ENCODE peak calls at places on chromosomes 2 and 18, in ten cellular contexts. N is uterus, V is tibial nerve, D is transverse colon, J is A549, C is HCT116, G is Peyer's patch, Y is sigmoid colon, K is stomach, W is ovary. T is an unnamed sample.

GRCh38 chr2:8567469-8568108 is 114.3 kb upstream of the ID2 start:
- DNase-seq in Y (peak), K (no peak), D (no peak), J (no peak), V (no peak), N (no peak), G (peak), C (no peak), W (no peak), T (no peak)

GRCh38 chr2:212052412-212053159 is 486.0 kb downstream of the ERBB4 start:
- DNase-seq in G (no peak), C (no peak), Y (no peak), N (no peak), V (no peak), D (no peak), K (no peak), W (no peak), J (no peak), T (peak)

GRCh38 chr2:183123117-183123958 is 905 bp upstream of the NUP35 start:
- DNase-seq in V (no peak), D (no peak), K (no peak), G (no peak), W (no peak), C (no peak), J (no peak), Y (no peak), N (no peak), T (no peak)

GRCh38 chr2:71742953-71743601 is 289.7 kb downstream of the DYSF start:
- DNase-seq in D (peak), G (no peak), N (peak), J (peak), Y (peak), C (peak), V (peak), K (no peak), W (peak), T (peak)

GRCh38 chr18:62881509-62882016 is 166.2 kb downstream of the PHLPP1 start:
- DNase-seq in Y (no peak), D (no peak), K (no peak), J (peak), V (no peak), G (no peak), W (no peak), N (no peak), C (peak), T (peak)

GRCh38 chr18:31657823-31658669 is 26.3 kb downstream of the B4GALT6 start:
- DNase-seq in D (no peak), Y (no peak), G (no peak), N (no peak), V (no peak), J (no peak), C (no peak), W (no peak), K (no peak), T (no peak)

GRCh38 chr18:54742654-54743053 is 85.6 kb upstream of the RAB27B start:
- DNase-seq in K (peak), W (peak), N (peak), Y (peak), G (peak), V (peak), J (peak), D (peak), C (no peak), T (peak)

GRCh38 chr18:68763082-68763481 is 34.8 kb upstream of the CCDC102B start:
- DNase-seq in C (no peak), N (no peak), V (no peak), G (no peak), Y (no peak), W (no peak), D (no peak), J (no peak), K (no peak), T (no peak)

GRCh38 chr2:151315381-151315903 is 26.0 kb upstream of the NMI start:
- DNase-seq in D (no peak), Y (peak), W (peak), V (no peak), C (no peak), K (no peak), G (no peak), N (peak), J (no peak), T (no peak)

GRCh38 chr2:157501026-157501425 is 57.1 kb upstream of the CYTIP start:
- DNase-seq in G (no peak), J (no peak), N (no peak), K (no peak), D (no peak), W (no peak), Y (no peak), C (no peak), V (no peak), T (no peak)

GRCh38 chr2:160210599-160211138 is 10.6 kb upstream of the ITGB6 start:
- DNase-seq in V (peak), D (peak), G (peak), C (peak), K (peak), Y (peak), N (peak), J (peak), W (peak), T (no peak)

GRCh38 chr18:2654828-2655152 is 736 bp upstream of the SMCHD1 start:
- DNase-seq in V (no peak), W (no peak), K (no peak), Y (no peak), C (no peak), J (peak), N (no peak), D (no peak), G (no peak), T (no peak)

GRCh38 chr2:218701806-218702205 is 8.8 kb upstream of the TTLL4 start:
- DNase-seq in K (no peak), V (no peak), N (no peak), Y (no peak), W (no peak), D (no peak), C (no peak), J (no peak), G (no peak), T (no peak)

GRCh38 chr2:40579247-40579646 is 127.4 kb upstream of the SLC8A1 start:
- DNase-seq in Y (no peak), J (no peak), C (no peak), G (no peak), D (no peak), N (no peak), V (no peak), K (no peak), W (no peak), T (no peak)

GRCh38 chr18:78999939-79000338 is 20.3 kb downstream of the SALL3 start:
- DNase-seq in Y (no peak), K (no peak), V (no peak), N (no peak), D (no peak), C (peak), W (no peak), G (no peak), J (no peak), T (no peak)

GRCh38 chr2:9310390-9310789 is 103.8 kb downstream of the ASAP2 start:
- DNase-seq in K (peak), W (peak), J (peak), V (peak), N (peak), D (peak), C (no peak), Y (peak), G (no peak), T (peak)

GRCh38 chr2:24491626-24492282 is 700 bp downstream of the NCOA1 start:
- DNase-seq in W (peak), K (peak), G (peak), N (peak), V (no peak), J (no peak), Y (peak), D (peak), C (no peak), T (peak)
- TF ChIP-seq POLR2A in W (no peak), K (no peak), G (no peak), N (no peak), V (no peak), J (no peak), Y (no peak), D (no peak), C (no peak), T (peak)

GRCh38 chr2:154673694-154674093 is 24.8 kb upstream of the KCNJ3 start:
- DNase-seq in G (no peak), W (no peak), V (no peak), Y (no peak), K (no peak), N (no peak), C (no peak), J (no peak), D (no peak), T (no peak)
- TF ChIP-seq POLR2A in G (no peak), W (no peak), V (no peak), Y (no peak), K (no peak), N (no peak), C (no peak), J (no peak), D (no peak), T (no peak)

GRCh38 chr18:80135136-80135535 is 26.1 kb downstream of the ADNP2 start:
- DNase-seq in J (no peak), N (no peak), D (no peak), Y (no peak), W (no peak), G (no peak), C (no peak), K (no peak), V (no peak), T (no peak)

GRCh38 chr18:80132196-80132812 is 23.2 kb downstream of the ADNP2 start:
- DNase-seq in V (no peak), D (no peak), G (no peak), N (no peak), K (no peak), C (no peak), Y (no peak), J (no peak), W (no peak), T (no peak)

GRCh38 chr18:80130555-80130954 is 21.5 kb downstream of the ADNP2 start:
- DNase-seq in K (no peak), D (no peak), Y (no peak), J (no peak), V (no peak), C (no peak), N (no peak), G (no peak), W (no peak), T (no peak)

GRCh38 chr18:80129672-80130367 is 20.8 kb downstream of the ADNP2 start:
- DNase-seq in C (no peak), J (no peak), D (no peak), N (no peak), Y (no peak), K (no peak), W (no peak), V (no peak), G (no peak), T (no peak)

DNA sequence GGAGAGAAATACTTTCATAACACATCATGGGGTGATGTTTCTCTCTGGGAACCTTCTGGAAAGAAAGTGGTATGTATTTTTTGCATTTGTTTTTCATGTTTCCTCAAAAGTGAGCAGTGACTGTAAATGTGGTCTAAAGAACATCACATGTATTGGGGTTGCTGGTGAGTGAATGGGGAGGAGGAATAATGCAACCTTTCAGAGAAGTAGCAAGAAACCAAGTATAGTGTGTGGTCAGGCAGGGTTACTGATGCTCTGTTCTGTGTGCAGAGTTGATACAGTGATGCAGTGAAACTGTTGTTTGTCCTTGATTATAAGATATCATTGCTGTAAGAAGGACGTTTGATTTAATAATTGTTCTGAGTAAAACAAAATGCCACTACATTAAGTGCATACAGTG is 24.1 kb downstream of the ADNP2 start:
- DNase-seq in K (no peak), Y (no peak), W (no peak), V (no peak), C (no peak), J (no peak), G (no peak), D (no peak), N (no peak), T (no peak)
- TF ChIP-seq POLR2A in K (no peak), Y (no peak), W (no peak), V (no peak), C (no peak), J (no peak), G (no peak), D (no peak), N (no peak), T (no peak)

DNA sequence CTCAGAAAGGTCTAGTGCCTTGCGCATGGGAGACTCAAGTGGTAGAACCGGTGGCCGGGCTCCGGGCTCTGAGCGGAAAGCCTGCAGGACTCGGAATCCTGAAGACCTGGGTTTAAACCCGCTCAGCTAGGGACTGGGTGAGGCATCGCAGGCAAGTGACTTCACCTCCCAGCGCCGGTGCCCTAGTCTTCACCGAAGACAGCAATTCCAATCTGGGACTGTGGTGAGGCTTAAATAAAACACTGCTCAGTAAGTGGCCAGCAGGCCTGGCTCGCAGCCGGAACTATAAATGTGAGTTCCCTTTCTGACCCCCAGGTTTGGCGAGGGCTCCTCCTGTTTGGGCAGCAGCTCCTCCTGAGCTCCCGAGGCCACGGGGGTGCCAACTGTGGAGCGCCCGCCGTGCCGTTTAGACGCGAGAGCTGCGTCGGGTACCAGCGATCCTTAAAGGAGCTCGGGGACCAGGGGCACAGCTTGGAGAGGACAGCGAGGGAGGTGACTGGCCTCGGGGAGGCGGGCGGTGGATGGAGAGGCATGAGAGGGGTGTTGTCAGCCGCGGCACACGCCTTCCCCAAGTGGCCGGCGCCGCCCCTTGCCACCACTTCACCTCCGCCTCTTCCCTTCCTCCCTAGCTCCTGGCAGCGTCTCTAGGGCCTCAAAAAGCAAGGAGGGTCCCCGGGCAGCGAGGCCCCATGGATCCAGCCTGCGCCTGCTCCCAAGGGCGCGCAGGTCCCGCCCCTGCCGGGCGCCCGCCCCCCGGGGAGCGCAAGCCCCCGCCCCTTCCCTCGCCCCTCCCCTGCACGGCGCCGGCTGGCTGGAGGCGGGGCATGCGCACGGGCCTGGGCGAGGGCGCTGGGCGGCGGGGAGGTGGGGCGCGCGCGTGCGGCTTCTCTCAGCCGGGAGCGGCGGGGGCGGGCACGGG is 736 bp upstream of the MTCL1 start:
- DNase-seq in N (peak), V (peak), C (peak), D (peak), K (peak), W (peak), J (peak), G (peak), Y (peak), T (peak)
- TF ChIP-seq POLR2A in N (peak), V (peak), C (peak), D (peak), K (no peak), W (peak), J (peak), G (peak), Y (peak), T (peak)

GRCh38 chr2:237691908-237692600 is 64.7 kb downstream of the LRRFIP1 start:
- DNase-seq in N (peak), D (peak), W (peak), C (peak), V (no peak), G (peak), K (peak), J (peak), Y (peak), T (peak)
- TF ChIP-seq POLR2A in N (peak), D (peak), W (peak), C (no peak), V (peak), G (peak), K (no peak), J (peak), Y (no peak), T (peak)

GRCh38 chr2:72887032-72887835 is at the start of gene SPR:
- DNase-seq in W (peak), D (peak), Y (peak), K (peak), N (peak), C (peak), J (peak), V (peak), G (peak), T (peak)
- TF ChIP-seq POLR2A in W (no peak), D (no peak), Y (no peak), K (no peak), N (no peak), C (peak), J (peak), V (no peak), G (peak), T (peak)

DNA sequence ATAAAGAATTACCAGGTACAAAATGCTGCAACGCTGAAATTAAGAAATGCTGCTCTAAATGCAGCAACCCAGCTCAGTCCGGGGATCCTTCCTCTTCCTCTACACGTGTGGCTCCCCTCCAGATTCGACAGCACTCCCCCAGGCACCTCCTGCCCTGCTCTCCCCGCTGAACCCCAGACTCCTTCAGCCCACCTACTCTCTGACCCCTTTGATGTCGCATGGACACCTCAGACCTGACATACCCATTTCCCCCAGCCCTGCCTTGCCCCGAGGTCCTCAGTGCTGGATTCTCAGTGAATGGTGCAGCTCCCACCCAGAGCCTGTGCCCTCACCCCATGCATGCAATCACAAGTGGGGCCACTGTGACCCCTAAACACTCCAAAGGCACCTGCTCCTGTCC is 4.6 kb upstream of the ADRA2B start:
- DNase-seq in N (no peak), Y (no peak), K (no peak), V (no peak), D (no peak), C (no peak), W (no peak), J (no peak), G (no peak), T (no peak)
- TF ChIP-seq POLR2A in N (no peak), Y (no peak), K (no peak), V (no peak), D (no peak), C (no peak), W (no peak), J (no peak), G (no peak), T (no peak)

GRCh38 chr2:200155652-200156051 is 150.8 kb upstream of the SPATS2L start:
- DNase-seq in G (no peak), N (no peak), V (no peak), D (no peak), J (no peak), W (no peak), K (no peak), Y (no peak), C (no peak), T (no peak)
- TF ChIP-seq POLR2A in G (no peak), N (no peak), V (no peak), D (no peak), J (no peak), W (no peak), K (no peak), Y (no peak), C (no peak), T (no peak)

GRCh38 chr18:57819671-57820460 is 16.8 kb upstream of the ATP8B1 start:
- DNase-seq in N (peak), W (peak), G (no peak), Y (no peak), J (peak), C (peak), D (peak), V (no peak), K (peak), T (peak)
- TF ChIP-seq POLR2A in N (no peak), W (no peak), G (no peak), Y (no peak), J (no peak), C (no peak), D (no peak), V (no peak), K (no peak), T (no peak)